ENCODE peak calls at places on chromosomes 2 and 18, in eight cellular contexts. S is A549, B is HCT116, J is SK-N-SH, C is IMR-90, K is H1, U is HepG2, Z is GM12878. Y is an unnamed sample.

GRCh38 chr2:100742884-100743283 is 77.1 kb upstream of the NPAS2 start:
- DNase-seq in C (peak), K (no peak), Z (no peak), J (peak), S (no peak), U (peak), B (no peak), Y (no peak)

GRCh38 chr2:164257794-164258193 is 363.5 kb downstream of the GRB14 start:
- DNase-seq in S (no peak), C (no peak), J (no peak), K (no peak), B (no peak), U (no peak), Z (no peak), Y (no peak)

GRCh38 chr2:226052772-226053416 is 653.4 kb downstream of the NYAP2 start:
- DNase-seq in Z (no peak), S (no peak), C (no peak), B (no peak), J (no peak), K (no peak), U (no peak), Y (no peak)

GRCh38 chr18:596288-596881 is 403 bp upstream of the CLUL1 start:
- DNase-seq in S (no peak), J (peak), C (no peak), Z (no peak), K (peak), B (peak), U (peak), Y (peak)

GRCh38 chr2:231017250-231017636 is 20.1 kb upstream of the C2orf72 start:
- DNase-seq in Z (no peak), K (no peak), J (no peak), B (no peak), C (no peak), S (no peak), U (no peak), Y (no peak)

GRCh38 chr18:2917255-2918047 is 70.6 kb downstream of the EMILIN2 start:
- DNase-seq in J (no peak), Z (no peak), S (no peak), B (no peak), C (no peak), U (no peak), K (no peak), Y (no peak)

GRCh38 chr2:240981273-240981672 is 17.1 kb upstream of the SNED1 start:
- DNase-seq in J (no peak), K (no peak), Z (no peak), S (no peak), B (no peak), C (peak), U (no peak), Y (no peak)

GRCh38 chr2:70698847-70699246 is 69.2 kb downstream of the ADD2 start:
- DNase-seq in C (no peak), S (no peak), B (no peak), K (no peak), Z (no peak), U (no peak), J (peak), Y (no peak)

GRCh38 chr2:37506407-37507068 is 162.1 kb downstream of the QPCT start:
- DNase-seq in U (no peak), C (peak), K (no peak), Z (no peak), S (no peak), B (no peak), J (peak), Y (no peak)

GRCh38 chr2:37377187-37377532 is 32.7 kb downstream of the QPCT start:
- DNase-seq in S (no peak), Z (peak), U (no peak), C (peak), K (no peak), B (no peak), J (no peak), Y (no peak)

DNA sequence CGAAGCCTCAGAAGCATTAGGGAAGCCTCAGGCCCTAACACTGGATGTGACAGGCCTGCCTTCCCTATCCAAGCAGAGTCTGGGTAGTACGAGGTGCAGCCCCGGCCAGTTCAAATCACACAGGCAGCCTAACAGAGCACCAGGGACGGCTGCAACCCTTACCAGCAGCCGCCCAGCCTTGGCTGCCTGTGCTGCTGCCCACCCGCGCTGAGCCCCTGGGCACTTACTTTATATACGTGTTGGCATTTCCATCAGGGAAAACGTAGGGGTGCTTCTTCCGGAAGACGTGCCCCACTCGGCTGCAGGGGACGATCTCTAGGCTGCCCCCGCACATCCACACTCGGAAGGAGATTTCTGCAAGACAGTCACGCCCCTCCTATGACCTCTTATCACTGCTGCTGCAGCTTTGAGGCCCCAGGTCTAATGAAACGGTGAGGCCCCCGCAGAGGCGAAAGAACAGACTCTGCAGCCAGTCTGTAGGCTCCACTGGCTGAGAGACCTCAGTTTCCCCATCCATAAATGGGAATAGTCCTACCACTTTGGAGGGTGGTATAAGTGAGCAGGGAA is 124.7 kb upstream of the CAPN13 start:
- DNase-seq in Z (no peak), U (no peak), C (no peak), J (no peak), K (no peak), S (no peak), B (no peak), Y (peak)
- TF ChIP-seq RAD21 in Z (no peak), U (no peak), C (no peak), J (no peak), K (no peak), S (no peak), B (no peak), Y (no peak)

GRCh38 chr2:77210725-77211124 is 311.5 kb downstream of the LRRTM4 start:
- DNase-seq in U (no peak), B (no peak), Z (no peak), K (no peak), C (no peak), S (no peak), J (no peak), Y (no peak)
- TF ChIP-seq RAD21 in U (no peak), B (no peak), Z (no peak), K (no peak), C (no peak), S (no peak), J (no peak), Y (no peak)

GRCh38 chr2:236717719-236718118 is 148.1 kb downstream of the ACKR3 start:
- DNase-seq in Z (no peak), J (peak), K (no peak), S (no peak), B (no peak), C (no peak), U (no peak), Y (no peak)

GRCh38 chr2:236715077-236715476 is 145.5 kb downstream of the ACKR3 start:
- DNase-seq in J (peak), B (no peak), C (no peak), S (no peak), Z (no peak), U (no peak), K (no peak), Y (no peak)

GRCh38 chr2:236717120-236717519 is 147.5 kb downstream of the ACKR3 start:
- DNase-seq in U (no peak), B (no peak), Z (no peak), J (no peak), S (no peak), C (no peak), K (no peak), Y (no peak)

GRCh38 chr2:236714061-236714460 is 144.4 kb downstream of the ACKR3 start:
- DNase-seq in B (no peak), C (no peak), U (no peak), J (no peak), S (no peak), K (no peak), Z (no peak), Y (no peak)

DNA sequence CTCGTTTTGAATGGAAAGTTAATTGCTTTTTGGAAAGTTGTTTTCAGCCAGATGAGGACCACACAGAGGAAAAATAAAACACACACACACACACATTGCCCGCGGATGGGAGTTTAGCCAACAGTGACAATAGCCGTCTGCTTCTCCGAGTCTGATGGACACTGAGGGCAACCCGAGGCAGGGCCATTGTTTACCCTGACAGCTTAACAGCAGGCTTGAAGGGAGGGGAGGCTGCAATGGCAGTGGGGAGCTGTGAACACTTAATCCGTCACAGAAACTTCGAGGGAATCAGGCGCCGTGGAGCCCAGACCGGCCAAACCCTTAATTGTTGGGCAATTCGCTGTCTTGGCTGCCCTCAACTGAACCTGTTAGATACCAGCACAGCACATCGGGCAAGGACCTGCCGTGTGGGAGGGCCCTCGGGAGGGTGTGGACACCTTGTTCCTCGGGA is 145.9 kb downstream of the ACKR3 start:
- DNase-seq in C (no peak), B (no peak), U (no peak), J (no peak), Z (no peak), S (no peak), K (no peak), Y (no peak)
- TF ChIP-seq RAD21 in C (no peak), B (no peak), U (no peak), J (no peak), Z (no peak), S (no peak), K (no peak), Y (no peak)

GRCh38 chr18:42574871-42575270 is 540.6 kb downstream of the RIT2 start:
- DNase-seq in Z (no peak), S (no peak), C (no peak), K (no peak), B (no peak), U (no peak), J (no peak), Y (no peak)
- TF ChIP-seq RAD21 in Z (no peak), S (no peak), C (no peak), K (no peak), B (no peak), U (no peak), J (no peak), Y (no peak)

GRCh38 chr18:6406910-6407470 is 7.7 kb downstream of the L3MBTL4 start:
- DNase-seq in S (no peak), B (no peak), U (peak), Z (no peak), J (no peak), C (no peak), K (no peak), Y (no peak)
- TF ChIP-seq RAD21 in S (no peak), B (no peak), U (no peak), Z (no peak), J (no peak), C (no peak), K (no peak), Y (no peak)

DNA sequence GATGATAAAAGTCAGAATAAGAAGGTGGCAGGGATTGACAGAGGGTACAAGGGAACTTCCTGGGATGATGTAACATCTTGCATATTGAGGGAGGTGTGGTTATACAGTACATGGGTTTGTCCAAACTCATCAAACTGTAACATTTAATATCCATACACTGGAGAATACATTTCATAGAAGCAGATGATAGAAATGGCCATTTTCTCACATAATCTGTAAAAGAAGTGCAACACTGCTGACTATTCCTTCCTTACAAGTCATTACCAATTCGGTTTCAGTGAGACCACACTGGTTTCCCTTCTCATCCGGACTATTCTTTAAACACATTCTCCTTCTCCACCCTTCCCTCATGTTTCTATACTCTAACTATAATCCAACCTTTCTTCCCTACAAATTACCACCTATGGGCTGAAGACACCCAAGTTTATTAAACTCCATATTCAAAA is 1.7 kb downstream of the COX7A2L start:
- DNase-seq in J (no peak), K (no peak), Z (no peak), C (peak), B (no peak), S (no peak), U (no peak), Y (no peak)
- TF ChIP-seq RAD21 in J (no peak), K (no peak), Z (no peak), C (no peak), B (no peak), S (no peak), U (no peak), Y (no peak)

GRCh38 chr2:237691908-237692600 is 64.7 kb downstream of the LRRFIP1 start:
- DNase-seq in B (peak), C (peak), Z (no peak), U (peak), K (peak), S (peak), J (peak), Y (peak)

GRCh38 chr2:237693281-237694039 is 66.1 kb downstream of the LRRFIP1 start:
- DNase-seq in K (no peak), U (peak), J (no peak), Z (no peak), S (peak), C (peak), B (no peak), Y (no peak)

GRCh38 chr2:237689569-237690131 is 62.3 kb downstream of the LRRFIP1 start:
- DNase-seq in K (no peak), C (no peak), Z (no peak), U (no peak), J (no peak), S (no peak), B (no peak), Y (no peak)

GRCh38 chr2:237692601-237693079 is 65.3 kb downstream of the LRRFIP1 start:
- DNase-seq in B (no peak), Z (no peak), K (no peak), U (no peak), S (no peak), J (peak), C (no peak), Y (peak)

GRCh38 chr2:237691200-237691907 is 64.0 kb downstream of the LRRFIP1 start:
- DNase-seq in K (no peak), C (no peak), Z (no peak), U (no peak), B (no peak), J (no peak), S (no peak), Y (no peak)
- TF ChIP-seq RAD21 in K (no peak), C (no peak), Z (no peak), U (no peak), B (no peak), J (no peak), S (no peak), Y (no peak)

DNA sequence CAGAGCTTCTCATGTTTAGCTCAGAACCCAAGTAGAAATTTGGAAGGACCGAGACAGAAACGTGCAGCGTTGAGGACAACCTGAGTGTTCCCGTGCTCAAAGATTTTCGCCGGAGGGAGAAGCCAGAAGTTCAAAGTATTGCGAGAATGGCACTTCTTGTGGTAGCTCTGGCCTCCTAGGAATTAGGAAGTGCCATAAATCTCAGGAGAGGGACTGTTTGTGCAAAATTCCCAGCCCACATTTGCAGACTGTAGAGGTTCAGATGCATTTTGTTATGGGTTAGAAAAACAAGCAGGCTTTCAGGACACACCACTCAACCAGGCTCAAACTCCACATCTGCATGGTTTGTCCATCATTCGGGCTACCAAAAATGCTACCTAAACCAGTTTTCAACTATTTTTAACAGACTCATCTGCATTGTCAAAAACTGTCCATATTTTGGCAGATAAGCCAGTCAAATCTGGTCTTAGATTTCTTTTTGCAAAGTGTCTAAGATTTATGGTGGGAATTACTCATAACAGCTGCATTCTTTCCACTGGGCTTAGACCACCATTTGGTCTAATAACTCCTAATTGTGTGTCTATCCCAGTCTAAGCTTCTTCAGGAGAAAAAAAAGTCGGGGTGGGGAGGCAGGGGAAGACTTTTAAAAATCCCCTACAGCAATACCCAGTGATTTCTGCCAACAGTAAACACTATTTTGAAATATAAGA is 422.9 kb downstream of the ARHGAP15 start:
- DNase-seq in C (no peak), J (no peak), K (no peak), B (no peak), U (no peak), Z (no peak), S (no peak), Y (no peak)
- TF ChIP-seq RAD21 in C (no peak), J (no peak), K (no peak), B (no peak), U (no peak), Z (no peak), S (no peak), Y (no peak)